ENCODE peak calls at places on chromosomes 5 and 9, in six cellular contexts. L is CD8-positive, alpha-beta T cell; G is body of pancreas; R is SJSA1; P is pancreas; E is cardiac muscle cell. T is an unnamed sample. For H3K4me1 and H3K27me3, the result is how much of the 10 kb centered on the place peaks cover.

GRCh38 chr9:16125637-16126036 is 572.8 kb downstream of the CCDC171 start:
- DNase-seq in L (no peak), G (no peak), E (no peak), R (no peak), P (no peak), T (no peak)

GRCh38 chr9:17878810-17879370 is 300.0 kb downstream of the SH3GL2 start:
- DNase-seq in R (no peak), L (no peak), P (no peak), G (no peak), E (no peak), T (no peak)

GRCh38 chr5:8788246-8788645 is 757.6 kb downstream of the SEMA5A start:
- DNase-seq in G (no peak), R (no peak), E (no peak), P (no peak), L (no peak), T (no peak)

GRCh38 chr9:127154003-127154389 is 31.6 kb upstream of the ANGPTL2 start:
- DNase-seq in L (no peak), P (no peak), R (peak), E (no peak), G (no peak), T (no peak)

GRCh38 chr5:172634106-172634899 is 6.8 kb upstream of the NEURL1B start:
- DNase-seq in L (no peak), E (no peak), P (no peak), G (no peak), R (no peak), T (no peak)

GRCh38 chr9:114100536-114100935 is 1.4 kb upstream of the KIF12 start:
- DNase-seq in L (no peak), E (no peak), R (no peak), G (no peak), P (no peak), T (no peak)

GRCh38 chr5:74974451-74975089 is 77.8 kb downstream of the GCNT4 start:
- DNase-seq in P (no peak), E (no peak), G (no peak), R (no peak), L (peak), T (no peak)

GRCh38 chr5:4044881-4045280 is 449.2 kb downstream of the IRX1 start:
- DNase-seq in E (no peak), L (no peak), P (no peak), G (no peak), R (no peak), T (no peak)

GRCh38 chr5:116759860-116760644 is 185.4 kb upstream of the SEMA6A start:
- DNase-seq in L (no peak), E (no peak), P (no peak), G (no peak), R (no peak), T (no peak)

GRCh38 chr9:132214027-132214622 is 52.3 kb downstream of the NTNG2 start:
- DNase-seq in P (peak), G (peak), E (peak), R (peak), L (no peak), T (no peak)

GRCh38 chr9:134215709-134216448 is 51.5 kb upstream of the RNU6ATAC start:
- DNase-seq in R (peak), P (peak), E (no peak), G (no peak), L (no peak), T (no peak)

GRCh38 chr5:175478008-175478383 is 364 bp upstream of the SFXN1 start:
- DNase-seq in P (no peak), G (no peak), R (no peak), L (no peak), E (no peak), T (no peak)

GRCh38 chr9:130470269-130470668 is 25.5 kb downstream of the ASS1 start:
- DNase-seq in P (no peak), R (no peak), L (no peak), E (no peak), G (no peak), T (no peak)

GRCh38 chr9:131625848-131626670 is 80.7 kb downstream of the PRRT1B start:
- DNase-seq in R (no peak), P (peak), G (no peak), L (no peak), E (no peak), T (no peak)

GRCh38 chr9:76150016-76150415 is 244.2 kb downstream of the RFK start:
- DNase-seq in P (no peak), E (peak), G (no peak), L (no peak), R (no peak), T (no peak)

GRCh38 chr5:134994560-134995156 is 27.0 kb downstream of the CATSPER3 start:
- DNase-seq in R (no peak), G (no peak), L (no peak), P (no peak), E (no peak), T (no peak)

GRCh38 chr9:112867275-112867991 is 23.2 kb downstream of the SLC46A2 start:
- DNase-seq in L (no peak), G (no peak), R (peak), P (no peak), E (no peak), T (peak)

DNA sequence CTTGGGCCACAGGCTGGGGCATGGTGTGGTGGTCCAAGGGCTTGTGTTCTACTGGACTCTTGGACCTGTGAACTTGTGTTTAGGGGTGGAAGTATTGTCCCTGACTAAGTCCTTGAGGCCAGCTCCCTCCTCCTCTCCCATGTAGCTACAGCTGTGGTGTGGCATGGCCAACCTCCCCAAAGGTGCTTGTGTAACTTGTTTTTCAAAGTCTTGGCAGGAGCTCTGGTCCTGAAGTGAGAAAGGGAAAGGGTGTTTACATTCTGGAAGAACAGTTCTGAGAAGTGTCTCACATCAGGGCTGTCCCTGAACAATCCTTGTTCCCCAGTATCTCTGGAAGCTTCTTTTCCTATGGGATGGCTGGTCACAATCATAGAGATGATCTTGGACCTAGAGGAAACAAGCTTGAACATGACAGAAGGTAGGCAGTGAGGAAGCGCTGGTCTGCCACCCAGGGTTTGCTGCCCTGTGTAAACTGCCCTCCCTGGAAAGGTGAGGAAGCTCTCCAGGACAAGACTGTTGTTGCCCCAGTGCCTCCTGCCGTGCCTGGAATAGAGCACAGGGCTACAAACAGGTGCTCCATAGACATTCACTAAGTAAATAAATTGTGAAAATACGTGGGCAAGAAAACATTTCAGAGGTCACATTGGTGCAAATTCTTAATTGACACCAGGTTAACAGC is 64.6 kb upstream of the KLF9 start:
- DNase-seq in E (no peak), G (peak), R (no peak), P (peak), L (no peak), T (no peak)
- H3K4me1 ChIP-seq in E (under half), G (half or more), R (under half), P (half or more), L (under half), T (under half)

GRCh38 chr5:1445895-1446601 is 808 bp upstream of the SLC6A3 start:
- DNase-seq in P (no peak), E (no peak), L (no peak), R (peak), G (no peak), T (no peak)

GRCh38 chr5:1445313-1445894 is at the start of gene SLC6A3:
- DNase-seq in G (peak), R (peak), L (peak), E (peak), P (no peak), T (no peak)

GRCh38 chr5:1447772-1448361 is 2.6 kb upstream of the SLC6A3 start:
- DNase-seq in E (no peak), R (peak), P (no peak), G (no peak), L (peak), T (no peak)

GRCh38 chr5:1448511-1449011 is 3.3 kb upstream of the SLC6A3 start:
- DNase-seq in G (no peak), L (no peak), P (no peak), R (peak), E (no peak), T (no peak)

DNA sequence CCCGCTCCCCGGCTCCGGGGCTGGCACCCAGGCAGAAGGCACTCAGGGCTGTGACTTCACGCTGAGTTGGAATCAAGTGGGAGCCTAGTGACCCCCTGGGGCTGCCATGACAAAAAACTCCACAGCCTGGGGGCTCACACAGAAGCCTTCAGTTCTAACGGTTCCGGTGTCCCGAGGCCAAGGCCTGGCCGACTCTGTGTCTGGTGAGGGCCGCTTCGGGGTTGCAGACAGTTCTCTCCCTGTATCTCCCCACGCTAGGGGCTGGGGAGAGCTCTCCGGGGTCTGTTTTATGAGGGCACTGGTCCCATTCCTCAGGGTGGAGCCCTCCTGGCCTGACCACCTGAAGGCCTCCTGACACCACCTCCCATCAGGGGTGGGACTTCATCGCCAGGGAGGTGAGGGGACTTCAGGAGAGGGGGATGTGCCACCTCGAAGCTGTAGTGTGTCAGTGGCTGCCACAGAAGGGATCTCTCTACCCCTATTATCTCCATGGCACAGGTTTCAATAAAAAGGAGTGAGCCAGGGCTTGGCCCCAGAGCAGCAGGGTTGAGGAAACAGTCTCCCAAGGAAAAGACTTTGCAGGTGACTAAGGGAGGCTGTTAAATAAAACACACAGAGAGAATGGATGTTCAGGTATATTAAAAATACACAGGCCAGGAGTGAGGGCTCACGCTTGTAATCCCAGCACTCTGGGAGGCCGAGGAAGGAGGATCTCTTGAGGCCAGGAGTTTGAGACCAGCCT is 1.5 kb upstream of the SLC6A3 start:
- DNase-seq in R (no peak), E (no peak), L (no peak), G (no peak), P (no peak), T (no peak)
- H3K27me3 ChIP-seq in R (half or more), E (half or more), L (under half), G (under half), P (under half), T (under half)

GRCh38 chr9:89445801-89446228 is 52.1 kb downstream of the SEMA4D start:
- DNase-seq in L (no peak), R (no peak), E (no peak), P (no peak), G (no peak), T (no peak)

GRCh38 chr9:89448381-89448780 is 49.5 kb downstream of the SEMA4D start:
- DNase-seq in R (no peak), G (no peak), E (no peak), L (peak), P (no peak), T (no peak)

GRCh38 chr9:89446440-89447310 is 51.2 kb downstream of the SEMA4D start:
- DNase-seq in R (no peak), G (no peak), P (no peak), L (no peak), E (no peak), T (no peak)

GRCh38 chr9:89448821-89449220 is 49.1 kb downstream of the SEMA4D start:
- DNase-seq in L (no peak), E (no peak), R (no peak), G (no peak), P (no peak), T (no peak)

GRCh38 chr9:89447416-89447815 is 50.5 kb downstream of the SEMA4D start:
- DNase-seq in P (no peak), L (no peak), R (no peak), E (no peak), G (no peak), T (no peak)
- H3K27ac ChIP-seq in P (no peak), L (no peak), R (no peak), E (no peak), G (no peak), T (peak)

DNA sequence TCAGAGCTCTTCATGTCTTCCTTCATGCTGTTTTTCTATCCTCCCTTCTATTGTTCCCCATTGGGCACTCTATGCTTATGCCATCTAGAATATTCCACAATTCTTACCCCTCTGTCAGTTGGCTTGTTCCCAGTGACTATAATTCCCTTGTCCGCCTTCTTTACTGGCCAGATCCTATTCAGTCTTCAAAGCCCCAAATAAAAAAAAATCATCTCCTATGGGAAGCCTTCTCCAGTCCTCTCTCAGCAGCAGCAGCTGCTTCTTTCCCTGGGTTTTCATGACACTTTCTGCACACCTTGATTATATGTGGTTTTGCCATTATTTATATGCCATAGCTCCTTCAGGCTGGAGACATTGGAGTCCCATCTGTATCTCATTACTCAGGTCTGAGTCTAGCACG is 54.6 kb upstream of the TNFAIP8 start:
- DNase-seq in R (no peak), E (no peak), G (no peak), P (no peak), L (no peak), T (no peak)
- H3K4me1 ChIP-seq in R (under half), E (under half), G (under half), P (under half), L (half or more), T (half or more)

GRCh38 chr5:167949435-167949834 is 342.0 kb upstream of the WWC1 start:
- DNase-seq in L (no peak), G (no peak), P (no peak), E (no peak), R (no peak), T (no peak)
- H3K27me3 ChIP-seq in L (under half), G (under half), P (under half), E (under half), R (under half), T (under half)

GRCh38 chr5:35487255-35488035 is 130.2 kb upstream of the SPEF2 start:
- DNase-seq in E (no peak), R (no peak), P (no peak), L (no peak), G (no peak), T (no peak)
- H3K27ac ChIP-seq in E (no peak), R (no peak), P (no peak), L (no peak), G (no peak), T (no peak)

T was measured in CD4-positive, CD25-positive, alpha-beta regulatory T cell.